ENCODE peak calls at places on chromosomes 3 and 15, in ten cellular contexts. One of them, this sample, is unnamed. For H3K4me1, the result is how much of the 10 kb centered on the place peaks cover.

GRCh38 chr15:33104276-33104675 is 90.2 kb downstream of the FMN1 start:
- DNase-seq in foreskin keratinocyte: peak
- DNase-seq in heart left ventricle: no peak
- DNase-seq in prostate gland: no peak
- DNase-seq in left lung: no peak
- DNase-seq in ovary: no peak
- DNase-seq in breast epithelium: no peak
- DNase-seq in cardiac muscle cell: peak
- DNase-seq in spleen: no peak
- DNase-seq in hepatocyte: no peak
- DNase-seq in this sample: no peak

GRCh38 chr3:58288011-58288728 is 17.9 kb upstream of the RPP14 start:
- DNase-seq in foreskin keratinocyte: no peak
- DNase-seq in heart left ventricle: no peak
- DNase-seq in prostate gland: no peak
- DNase-seq in left lung: no peak
- DNase-seq in ovary: no peak
- DNase-seq in breast epithelium: no peak
- DNase-seq in cardiac muscle cell: no peak
- DNase-seq in spleen: no peak
- DNase-seq in hepatocyte: no peak
- DNase-seq in this sample: no peak

GRCh38 chr3:111314146-111314873 is 227.7 kb upstream of the CD96 start:
- DNase-seq in foreskin keratinocyte: no peak
- DNase-seq in heart left ventricle: no peak
- DNase-seq in prostate gland: peak
- DNase-seq in left lung: peak
- DNase-seq in ovary: no peak
- DNase-seq in breast epithelium: no peak
- DNase-seq in cardiac muscle cell: no peak
- DNase-seq in spleen: no peak
- DNase-seq in hepatocyte: peak
- DNase-seq in this sample: no peak

GRCh38 chr3:11976976-11977375 is 27.2 kb upstream of the SYN2 start:
- DNase-seq in foreskin keratinocyte: no peak
- DNase-seq in heart left ventricle: no peak
- DNase-seq in prostate gland: no peak
- DNase-seq in left lung: no peak
- DNase-seq in ovary: no peak
- DNase-seq in breast epithelium: no peak
- DNase-seq in cardiac muscle cell: no peak
- DNase-seq in spleen: no peak
- DNase-seq in hepatocyte: no peak
- DNase-seq in this sample: no peak

GRCh38 chr3:2771711-2772110 is 338.5 kb downstream of the IL5RA start:
- DNase-seq in foreskin keratinocyte: no peak
- DNase-seq in heart left ventricle: no peak
- DNase-seq in prostate gland: no peak
- DNase-seq in left lung: no peak
- DNase-seq in ovary: no peak
- DNase-seq in breast epithelium: no peak
- DNase-seq in cardiac muscle cell: no peak
- DNase-seq in spleen: no peak
- DNase-seq in hepatocyte: no peak
- DNase-seq in this sample: no peak

GRCh38 chr3:54008744-54009143 is 113.6 kb upstream of the CACNA2D3 start:
- DNase-seq in foreskin keratinocyte: no peak
- DNase-seq in heart left ventricle: no peak
- DNase-seq in prostate gland: no peak
- DNase-seq in left lung: no peak
- DNase-seq in ovary: no peak
- DNase-seq in breast epithelium: no peak
- DNase-seq in cardiac muscle cell: no peak
- DNase-seq in spleen: no peak
- DNase-seq in hepatocyte: no peak
- DNase-seq in this sample: no peak

GRCh38 chr3:123884258-123884831 is at the start of gene MYLK:
- DNase-seq in foreskin keratinocyte: no peak
- DNase-seq in heart left ventricle: peak
- DNase-seq in prostate gland: peak
- DNase-seq in left lung: peak
- DNase-seq in ovary: peak
- DNase-seq in breast epithelium: peak
- DNase-seq in cardiac muscle cell: peak
- DNase-seq in spleen: peak
- DNase-seq in hepatocyte: peak
- DNase-seq in this sample: no peak

GRCh38 chr15:70528816-70529215 is 234.5 kb downstream of the UACA start:
- DNase-seq in foreskin keratinocyte: no peak
- DNase-seq in heart left ventricle: no peak
- DNase-seq in prostate gland: no peak
- DNase-seq in left lung: no peak
- DNase-seq in ovary: no peak
- DNase-seq in breast epithelium: no peak
- DNase-seq in cardiac muscle cell: no peak
- DNase-seq in spleen: no peak
- DNase-seq in hepatocyte: no peak
- DNase-seq in this sample: no peak

GRCh38 chr3:46395210-46395661 is 11.6 kb downstream of the CCR5AS start:
- DNase-seq in foreskin keratinocyte: no peak
- DNase-seq in heart left ventricle: no peak
- DNase-seq in prostate gland: no peak
- DNase-seq in left lung: no peak
- DNase-seq in ovary: no peak
- DNase-seq in breast epithelium: no peak
- DNase-seq in cardiac muscle cell: peak
- DNase-seq in spleen: no peak
- DNase-seq in hepatocyte: peak
- DNase-seq in this sample: no peak

GRCh38 chr3:120052685-120053084 is 41.6 kb downstream of the GSK3B start:
- DNase-seq in foreskin keratinocyte: no peak
- DNase-seq in heart left ventricle: no peak
- DNase-seq in prostate gland: no peak
- DNase-seq in left lung: no peak
- DNase-seq in ovary: no peak
- DNase-seq in breast epithelium: no peak
- DNase-seq in cardiac muscle cell: no peak
- DNase-seq in spleen: no peak
- DNase-seq in hepatocyte: no peak
- DNase-seq in this sample: no peak

GRCh38 chr15:50330921-50331320 is 24.1 kb downstream of the GABPB1 start:
- DNase-seq in foreskin keratinocyte: peak
- DNase-seq in heart left ventricle: no peak
- DNase-seq in prostate gland: no peak
- DNase-seq in left lung: no peak
- DNase-seq in ovary: no peak
- DNase-seq in breast epithelium: no peak
- DNase-seq in cardiac muscle cell: peak
- DNase-seq in spleen: no peak
- DNase-seq in hepatocyte: no peak
- DNase-seq in this sample: no peak

GRCh38 chr3:188061133-188061532 is 92.8 kb upstream of the LPP start:
- DNase-seq in foreskin keratinocyte: peak
- DNase-seq in heart left ventricle: no peak
- DNase-seq in prostate gland: peak
- DNase-seq in left lung: no peak
- DNase-seq in ovary: no peak
- DNase-seq in breast epithelium: no peak
- DNase-seq in cardiac muscle cell: peak
- DNase-seq in spleen: no peak
- DNase-seq in hepatocyte: peak
- DNase-seq in this sample: peak

GRCh38 chr15:62112051-62112450 is 45.3 kb downstream of the C2CD4A start:
- DNase-seq in foreskin keratinocyte: no peak
- DNase-seq in heart left ventricle: no peak
- DNase-seq in prostate gland: no peak
- DNase-seq in left lung: no peak
- DNase-seq in ovary: no peak
- DNase-seq in breast epithelium: no peak
- DNase-seq in cardiac muscle cell: no peak
- DNase-seq in spleen: no peak
- DNase-seq in hepatocyte: no peak
- DNase-seq in this sample: no peak

GRCh38 chr3:25664066-25664809 is 469 bp downstream of the TOP2B start:
- DNase-seq in foreskin keratinocyte: no peak
- DNase-seq in heart left ventricle: peak
- DNase-seq in prostate gland: peak
- DNase-seq in left lung: peak
- DNase-seq in ovary: peak
- DNase-seq in breast epithelium: peak
- DNase-seq in cardiac muscle cell: peak
- DNase-seq in spleen: peak
- DNase-seq in hepatocyte: peak
- DNase-seq in this sample: peak

GRCh38 chr3:134810052-134810435 is 15.0 kb downstream of the EPHB1 start:
- DNase-seq in foreskin keratinocyte: no peak
- DNase-seq in heart left ventricle: no peak
- DNase-seq in prostate gland: no peak
- DNase-seq in left lung: no peak
- DNase-seq in ovary: no peak
- DNase-seq in breast epithelium: no peak
- DNase-seq in cardiac muscle cell: no peak
- DNase-seq in spleen: no peak
- DNase-seq in hepatocyte: no peak
- DNase-seq in this sample: no peak
- H3K4me1 ChIP-seq in foreskin keratinocyte: under half
- H3K4me1 ChIP-seq in heart left ventricle: under half
- H3K4me1 ChIP-seq in prostate gland: under half
- H3K4me1 ChIP-seq in left lung: under half
- H3K4me1 ChIP-seq in ovary: under half
- H3K4me1 ChIP-seq in breast epithelium: under half
- H3K4me1 ChIP-seq in cardiac muscle cell: under half
- H3K4me1 ChIP-seq in spleen: under half
- H3K4me1 ChIP-seq in hepatocyte: under half
- H3K4me1 ChIP-seq in this sample: under half

GRCh38 chr15:84981054-84981710 is 474 bp upstream of the PDE8A start:
- DNase-seq in foreskin keratinocyte: peak
- DNase-seq in heart left ventricle: peak
- DNase-seq in prostate gland: peak
- DNase-seq in left lung: peak
- DNase-seq in ovary: peak
- DNase-seq in breast epithelium: peak
- DNase-seq in cardiac muscle cell: peak
- DNase-seq in spleen: peak
- DNase-seq in hepatocyte: peak
- DNase-seq in this sample: peak
- TF ChIP-seq CTCF in foreskin keratinocyte: peak
- TF ChIP-seq CTCF in heart left ventricle: peak
- TF ChIP-seq CTCF in prostate gland: peak
- TF ChIP-seq CTCF in left lung: peak
- TF ChIP-seq CTCF in ovary: peak
- TF ChIP-seq CTCF in breast epithelium: peak
- TF ChIP-seq CTCF in cardiac muscle cell: peak
- TF ChIP-seq CTCF in spleen: peak
- TF ChIP-seq CTCF in hepatocyte: no peak
- TF ChIP-seq CTCF in this sample: no peak

DNA sequence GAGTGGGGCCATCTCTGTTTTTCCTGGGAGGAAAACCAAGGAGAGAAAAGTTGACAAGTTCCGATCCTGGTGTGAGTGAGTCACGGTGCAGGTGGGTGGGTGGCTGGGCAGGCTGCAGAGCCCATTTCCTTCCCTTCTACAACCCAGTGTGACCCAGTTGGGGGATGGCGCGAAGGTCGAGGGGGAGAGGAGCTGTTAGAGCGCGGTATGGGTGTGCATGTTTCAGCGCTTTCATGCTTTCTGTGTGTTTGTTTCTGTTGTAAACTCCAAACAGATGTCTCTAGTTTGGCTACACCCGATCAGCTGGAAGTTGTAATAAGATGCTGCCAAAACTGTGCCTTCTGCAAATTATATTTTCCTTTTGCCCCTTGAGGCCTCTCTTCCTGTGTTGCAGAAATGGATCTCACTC is 3.8 kb downstream of the FAM43A start:
- DNase-seq in foreskin keratinocyte: no peak
- DNase-seq in heart left ventricle: peak
- DNase-seq in prostate gland: no peak
- DNase-seq in left lung: no peak
- DNase-seq in ovary: no peak
- DNase-seq in breast epithelium: no peak
- DNase-seq in cardiac muscle cell: peak
- DNase-seq in spleen: peak
- DNase-seq in hepatocyte: peak
- DNase-seq in this sample: peak
- H3K4me1 ChIP-seq in foreskin keratinocyte: under half
- H3K4me1 ChIP-seq in heart left ventricle: under half
- H3K4me1 ChIP-seq in prostate gland: under half
- H3K4me1 ChIP-seq in left lung: under half
- H3K4me1 ChIP-seq in ovary: under half
- H3K4me1 ChIP-seq in breast epithelium: under half
- H3K4me1 ChIP-seq in cardiac muscle cell: under half
- H3K4me1 ChIP-seq in spleen: half or more
- H3K4me1 ChIP-seq in hepatocyte: under half
- H3K4me1 ChIP-seq in this sample: half or more

DNA sequence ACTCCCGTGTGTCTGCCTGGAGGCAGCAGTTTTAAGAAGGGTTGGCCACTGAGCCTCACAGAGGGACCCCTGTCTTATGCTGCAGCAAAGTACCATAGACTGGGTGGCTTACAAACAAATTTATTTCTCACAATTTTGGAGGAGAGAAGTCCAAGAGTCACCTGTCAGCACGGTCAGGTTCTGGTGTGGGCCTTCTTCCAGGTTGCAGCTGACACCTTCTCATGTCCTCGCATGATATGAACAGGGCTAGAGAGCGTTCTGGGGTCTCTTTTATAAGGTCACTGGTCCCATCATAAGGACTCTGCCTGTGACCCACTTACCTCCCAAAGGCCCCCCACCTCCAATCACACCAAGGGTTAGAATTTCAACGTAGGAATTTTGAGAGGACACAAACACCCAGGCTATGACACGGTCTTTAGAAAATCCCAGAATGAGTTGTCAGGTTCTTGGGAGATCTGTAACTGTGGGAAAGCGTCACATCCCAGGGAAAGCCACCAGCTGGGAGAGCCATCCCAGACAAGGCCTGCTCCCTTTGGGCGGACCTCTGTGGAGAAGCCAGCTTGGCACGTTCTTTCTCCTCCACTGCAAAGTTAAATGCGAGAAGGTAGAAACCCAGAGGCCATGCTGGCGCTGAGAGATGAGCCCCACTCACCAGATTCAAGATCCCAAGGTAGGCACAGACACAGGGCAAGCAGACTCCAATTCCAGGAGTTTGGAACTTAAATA is at the start of gene FBXW12:
- DNase-seq in foreskin keratinocyte: no peak
- DNase-seq in heart left ventricle: no peak
- DNase-seq in prostate gland: no peak
- DNase-seq in left lung: no peak
- DNase-seq in ovary: no peak
- DNase-seq in breast epithelium: no peak
- DNase-seq in cardiac muscle cell: no peak
- DNase-seq in spleen: no peak
- DNase-seq in hepatocyte: no peak
- DNase-seq in this sample: no peak
- TF ChIP-seq CTCF in foreskin keratinocyte: no peak
- TF ChIP-seq CTCF in heart left ventricle: no peak
- TF ChIP-seq CTCF in prostate gland: no peak
- TF ChIP-seq CTCF in left lung: no peak
- TF ChIP-seq CTCF in ovary: no peak
- TF ChIP-seq CTCF in breast epithelium: no peak
- TF ChIP-seq CTCF in cardiac muscle cell: no peak
- TF ChIP-seq CTCF in spleen: no peak
- TF ChIP-seq CTCF in hepatocyte: no peak
- TF ChIP-seq CTCF in this sample: no peak

GRCh38 chr3:71148455-71149060 is 435.0 kb downstream of the FOXP1 start:
- DNase-seq in foreskin keratinocyte: no peak
- DNase-seq in heart left ventricle: no peak
- DNase-seq in prostate gland: no peak
- DNase-seq in left lung: no peak
- DNase-seq in ovary: no peak
- DNase-seq in breast epithelium: no peak
- DNase-seq in cardiac muscle cell: no peak
- DNase-seq in spleen: no peak
- DNase-seq in hepatocyte: no peak
- DNase-seq in this sample: no peak
- H3K4me1 ChIP-seq in foreskin keratinocyte: under half
- H3K4me1 ChIP-seq in heart left ventricle: under half
- H3K4me1 ChIP-seq in prostate gland: under half
- H3K4me1 ChIP-seq in left lung: under half
- H3K4me1 ChIP-seq in ovary: under half
- H3K4me1 ChIP-seq in breast epithelium: under half
- H3K4me1 ChIP-seq in cardiac muscle cell: under half
- H3K4me1 ChIP-seq in spleen: under half
- H3K4me1 ChIP-seq in hepatocyte: under half
- H3K4me1 ChIP-seq in this sample: under half

This sample was measured in OCI-LY7.